ENCODE peak calls at places on chromosomes 16 and 17, in seven cellular contexts. L, M, E, G, Q, U and O are unnamed samples.

GRCh38 chr17:73302189-73302588 is 9.6 kb downstream of the CDC42EP4 start:
- DNase-seq in Q (no peak), G (peak), E (no peak), M (no peak), U (no peak), L (no peak), O (no peak)

GRCh38 chr16:55557186-55557585 is 9.3 kb upstream of the CAPNS2 start:
- DNase-seq in E (no peak), Q (no peak), M (no peak), G (no peak), U (no peak), L (no peak), O (no peak)

GRCh38 chr16:84484579-84485254 is 19.7 kb downstream of the MEAK7 start:
- DNase-seq in Q (peak), L (peak), E (peak), G (peak), M (peak), U (no peak), O (no peak)

GRCh38 chr16:35510701-35511100 is 2051.3 kb downstream of the TP53TG3F start:
- DNase-seq in G (no peak), M (no peak), U (no peak), E (no peak), Q (no peak), L (no peak), O (no peak)

GRCh38 chr17:6047966-6048365 is 22.2 kb upstream of the WSCD1 start:
- DNase-seq in U (no peak), M (no peak), G (no peak), Q (no peak), E (peak), L (no peak), O (peak)

GRCh38 chr17:42459983-42460300 is 1.3 kb downstream of the ATP6V0A1 start:
- DNase-seq in G (peak), M (peak), L (peak), E (no peak), Q (no peak), U (no peak), O (peak)

GRCh38 chr16:28548306-28548802 is 5.4 kb upstream of the SGF29 start:
- DNase-seq in M (no peak), G (no peak), U (peak), Q (no peak), E (no peak), L (no peak), O (no peak)

GRCh38 chr16:49183911-49184310 is 97.7 kb downstream of the CBLN1 start:
- DNase-seq in M (peak), G (no peak), E (no peak), Q (no peak), L (no peak), U (no peak), O (no peak)

GRCh38 chr16:24445216-24445615 is 94.2 kb upstream of the RBBP6 start:
- DNase-seq in U (no peak), G (no peak), Q (no peak), E (no peak), L (no peak), M (no peak), O (no peak)

GRCh38 chr17:69734656-69735055 is 320.2 kb downstream of the MAP2K6 start:
- DNase-seq in L (no peak), Q (no peak), G (no peak), U (no peak), E (no peak), M (no peak), O (no peak)

GRCh38 chr17:39404542-39405378 is 3.3 kb upstream of the FBXL20 start:
- DNase-seq in L (peak), M (peak), G (peak), E (peak), U (no peak), Q (no peak), O (peak)

GRCh38 chr16:11224894-11225676 is 30.9 kb downstream of the SOCS1 start:
- DNase-seq in U (peak), E (no peak), G (no peak), Q (peak), M (peak), L (peak), O (no peak)

GRCh38 chr17:30928584-30928983 is 6.8 kb downstream of the ADAP2 start:
- DNase-seq in M (no peak), U (no peak), E (no peak), Q (no peak), G (no peak), L (no peak), O (no peak)

GRCh38 chr16:29804455-29805231 is 1.7 kb upstream of the MAZ start:
- DNase-seq in M (peak), Q (peak), U (peak), L (no peak), G (peak), E (no peak), O (no peak)

GRCh38 chr17:67055811-67056745 is 11.7 kb downstream of the CACNG1 start:
- DNase-seq in G (no peak), M (peak), Q (no peak), L (no peak), E (no peak), U (no peak), O (no peak)

GRCh38 chr16:53081686-53082407 is 27.1 kb downstream of the CHD9 start:
- DNase-seq in L (no peak), Q (no peak), G (no peak), M (no peak), E (no peak), U (no peak), O (no peak)

GRCh38 chr16:19875900-19876299 is 8.7 kb downstream of the GPRC5B start:
- DNase-seq in E (no peak), U (no peak), Q (no peak), L (no peak), M (no peak), G (no peak), O (no peak)

GRCh38 chr17:33509331-33509730 is 216.2 kb upstream of the ASIC2 start:
- DNase-seq in L (no peak), E (no peak), M (no peak), G (no peak), U (no peak), Q (no peak), O (no peak)

GRCh38 chr17:3796822-3797170 is 4.2 kb downstream of the ITGAE start:
- DNase-seq in L (no peak), Q (no peak), E (no peak), M (no peak), G (no peak), U (no peak), O (no peak)

GRCh38 chr17:47713980-47714689 is 18.9 kb upstream of the TBX21 start:
- DNase-seq in G (no peak), Q (no peak), U (no peak), E (no peak), M (no peak), L (no peak), O (no peak)

GRCh38 chr17:72372185-72372584 is 251.4 kb downstream of the SOX9 start:
- DNase-seq in Q (no peak), U (no peak), E (no peak), L (peak), G (no peak), M (no peak), O (no peak)

GRCh38 chr17:42548070-42548837 is 4.5 kb upstream of the HSD17B1 start:
- DNase-seq in L (no peak), M (no peak), Q (peak), G (no peak), E (no peak), U (peak), O (no peak)

GRCh38 chr16:54821731-54822130 is 108.9 kb upstream of the IRX5 start:
- DNase-seq in E (no peak), M (no peak), G (no peak), L (no peak), U (no peak), Q (no peak), O (no peak)

GRCh38 chr17:72466199-72466598 is 345.4 kb downstream of the SOX9 start:
- DNase-seq in G (peak), Q (no peak), M (no peak), E (peak), U (no peak), L (peak), O (no peak)

GRCh38 chr17:45414997-45415881 is 17.4 kb downstream of the ARHGAP27 start:
- DNase-seq in M (no peak), G (no peak), Q (no peak), U (peak), L (no peak), E (no peak), O (no peak)

GRCh38 chr16:56609463-56609921 is 1.1 kb downstream of the MT2A start:
- DNase-seq in L (peak), U (peak), Q (no peak), M (peak), E (peak), G (peak), O (no peak)

DNA sequence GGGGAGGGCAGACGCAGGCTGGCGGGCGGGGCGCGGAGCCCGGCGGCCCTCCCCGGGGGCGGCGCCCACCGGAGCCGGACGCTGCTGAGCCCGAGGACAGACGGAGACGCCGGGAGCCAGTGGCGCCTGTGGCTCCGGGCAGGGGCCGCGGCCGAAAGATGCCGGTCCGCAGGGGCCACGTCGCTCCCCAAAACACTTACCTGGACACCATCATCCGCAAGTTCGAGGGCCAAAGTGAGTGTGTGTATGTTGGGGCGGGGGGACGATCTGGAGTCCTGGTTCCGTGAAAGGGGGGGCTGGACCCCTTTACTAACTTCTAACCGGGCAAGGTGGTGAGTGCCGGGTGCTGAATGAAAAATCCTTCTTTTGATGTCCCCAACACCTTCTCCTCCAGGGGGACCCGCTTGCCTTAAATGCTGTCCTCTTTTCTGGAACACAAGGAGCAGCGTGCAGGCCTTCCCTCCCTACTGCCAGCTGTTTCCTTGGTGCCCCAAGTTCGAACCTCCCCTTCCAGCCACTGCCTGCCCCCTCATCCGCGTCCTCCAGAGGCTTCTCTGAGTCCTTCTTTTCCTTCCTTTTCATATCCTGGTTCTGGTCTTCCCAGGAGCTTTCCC is at the start of gene KCNH6:
- DNase-seq in E (no peak), M (no peak), L (no peak), G (no peak), U (no peak), Q (no peak), O (no peak)
- TF ChIP-seq CTCF in E (no peak), M (no peak), L (no peak), G (no peak), U (no peak), Q (no peak), O (no peak)

GRCh38 chr17:18028684-18029540 is 10.1 kb downstream of the ATPAF2 start:
- DNase-seq in M (no peak), Q (no peak), E (no peak), L (no peak), G (no peak), U (no peak), O (no peak)

GRCh38 chr17:18028114-18028513 is 10.9 kb downstream of the ATPAF2 start:
- DNase-seq in L (no peak), U (no peak), M (no peak), G (no peak), Q (no peak), E (no peak), O (no peak)

GRCh38 chr17:18027280-18027679 is 11.7 kb downstream of the ATPAF2 start:
- DNase-seq in E (no peak), L (no peak), M (no peak), G (no peak), Q (peak), U (no peak), O (no peak)

GRCh38 chr17:18025596-18026407 is 13.2 kb downstream of the ATPAF2 start:
- DNase-seq in M (peak), E (peak), Q (no peak), U (no peak), G (peak), L (peak), O (no peak)

GRCh38 chr17:18026408-18026776 is 12.6 kb downstream of the ATPAF2 start:
- DNase-seq in E (peak), L (peak), Q (peak), M (no peak), U (no peak), G (peak), O (peak)
- TF ChIP-seq CTCF in E (no peak), L (peak), Q (no peak), M (no peak), U (no peak), G (no peak), O (no peak)

GRCh38 chr16:87051526-87052320 is 265.5 kb downstream of the C16orf95 start:
- DNase-seq in U (no peak), E (no peak), M (no peak), Q (no peak), G (no peak), L (no peak), O (no peak)

GRCh38 chr16:87054856-87055255 is 262.3 kb downstream of the C16orf95 start:
- DNase-seq in M (no peak), U (no peak), E (no peak), L (no peak), G (no peak), Q (no peak), O (no peak)

GRCh38 chr16:87052506-87052905 is 264.7 kb downstream of the C16orf95 start:
- DNase-seq in Q (no peak), L (no peak), U (no peak), G (peak), M (no peak), E (no peak), O (no peak)

GRCh38 chr16:87054154-87054553 is 263.0 kb downstream of the C16orf95 start:
- DNase-seq in L (no peak), Q (no peak), M (no peak), U (no peak), G (no peak), E (no peak), O (no peak)

DNA sequence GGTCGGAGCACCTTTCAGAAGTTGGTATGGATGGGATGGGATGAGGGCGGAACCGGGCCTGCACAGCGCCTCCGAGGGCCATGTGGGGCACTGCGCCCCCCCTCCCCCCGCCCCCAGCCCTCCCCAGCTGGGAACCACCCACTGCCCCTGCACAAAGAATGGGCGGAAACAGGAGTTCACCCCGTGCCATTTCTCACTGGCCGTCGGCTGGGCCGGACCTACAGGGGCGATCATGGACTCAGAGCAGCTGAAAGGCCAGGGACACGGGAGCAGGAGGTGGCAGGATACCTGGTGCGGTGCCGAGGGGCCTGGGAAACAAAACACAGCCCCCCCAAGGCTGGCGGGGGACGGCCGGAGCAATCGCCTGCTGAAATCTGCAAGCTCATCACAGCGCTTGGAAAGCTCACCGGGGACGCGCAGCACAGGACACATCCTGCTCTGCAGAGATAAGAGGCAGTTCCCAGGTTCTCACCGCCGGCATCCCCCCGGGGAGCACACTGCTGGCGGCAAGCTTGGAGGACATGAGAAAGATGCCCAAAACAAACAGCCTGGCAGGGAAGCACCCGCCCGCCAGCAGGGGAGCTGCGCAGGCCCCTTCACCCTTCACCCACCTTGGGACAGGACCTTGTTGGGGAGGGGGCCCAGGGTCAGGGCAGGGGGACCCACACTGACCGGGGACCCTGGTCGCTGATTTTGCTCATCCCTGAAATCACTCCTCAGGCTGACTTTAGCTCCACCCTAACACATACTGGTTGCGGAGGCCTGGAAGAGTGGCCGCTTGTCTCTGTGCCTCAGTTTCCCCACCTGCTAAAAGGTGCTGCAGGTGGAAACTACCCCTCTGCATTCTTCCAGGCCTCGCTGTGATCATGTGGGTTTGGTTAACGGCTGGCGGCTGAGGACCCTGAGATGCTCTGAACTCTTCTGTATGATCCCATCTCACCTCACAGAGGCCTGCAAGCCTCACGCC is 263.9 kb downstream of the C16orf95 start:
- DNase-seq in M (no peak), U (no peak), G (no peak), L (no peak), Q (no peak), E (no peak), O (no peak)
- TF ChIP-seq CTCF in M (no peak), U (no peak), G (peak), L (no peak), Q (no peak), E (no peak), O (no peak)

GRCh38 chr17:37770631-37771518 is 26.0 kb upstream of the HNF1B start:
- DNase-seq in G (peak), M (peak), E (peak), Q (peak), U (peak), L (peak), O (peak)
- TF ChIP-seq CTCF in G (peak), M (peak), E (peak), Q (peak), U (peak), L (peak), O (peak)

DNA sequence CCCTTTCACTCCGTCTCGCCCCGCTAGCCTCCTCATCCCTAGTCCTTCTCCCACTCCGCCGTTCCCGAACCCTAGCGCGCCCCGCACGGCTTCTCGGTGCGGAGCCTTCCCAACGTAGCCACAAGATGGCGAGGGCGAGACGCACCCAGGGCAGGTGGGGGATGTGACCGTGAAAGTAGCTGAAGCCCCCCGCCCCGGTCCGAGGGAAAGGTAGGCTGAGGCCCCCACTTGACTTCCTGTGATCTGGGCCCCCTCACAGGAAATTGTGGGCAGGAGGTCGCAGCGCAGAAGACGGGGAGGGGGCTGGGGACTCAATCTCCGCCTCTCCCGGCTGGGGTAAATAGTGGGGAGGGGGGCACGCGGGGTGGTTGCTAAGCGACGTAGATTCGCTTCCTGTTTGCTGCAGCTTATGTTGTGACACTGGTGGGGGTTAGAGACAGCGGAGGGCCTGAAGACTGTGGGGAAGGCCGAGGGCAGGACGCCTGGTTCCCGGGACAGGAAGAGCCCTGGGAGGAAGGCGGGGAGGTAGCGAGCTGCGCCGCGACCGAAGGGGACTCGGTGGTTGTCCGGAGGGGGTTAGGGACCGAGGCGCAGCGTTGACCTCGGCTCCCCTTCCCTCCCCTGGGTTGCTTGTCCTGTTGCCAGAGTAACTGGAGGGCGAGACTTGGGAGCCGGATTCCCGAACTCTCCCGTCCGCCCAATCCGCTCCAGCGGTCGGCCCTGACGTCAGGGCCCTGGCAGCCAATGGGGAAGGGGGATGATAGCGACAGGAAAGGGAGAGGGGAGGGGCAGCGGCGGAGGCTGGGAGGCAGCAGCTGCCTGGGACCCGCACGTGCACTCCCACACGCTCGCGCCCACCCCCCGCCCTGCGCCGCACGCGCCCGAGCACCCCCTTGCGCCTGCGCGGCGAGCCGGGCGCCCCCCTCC is 1.1 kb downstream of the KDM6B start:
- DNase-seq in M (peak), E (peak), Q (peak), G (peak), L (peak), U (peak), O (peak)
- TF ChIP-seq CTCF in M (peak), E (peak), Q (peak), G (peak), L (peak), U (peak), O (peak)